ENCODE peak calls at places on chromosomes 4 and X, in five cellular contexts. M, U, G, F and V are unnamed samples.

GRCh38 chr4:2662598-2662997 is 93.5 kb downstream of the TNIP2 start:
- DNase-seq in M (peak; percentile 78), U (no peak), G (no peak), F (peak; percentile 98), V (peak; percentile 82)

GRCh38 chrX:10121787-10122186 is 35.0 kb upstream of the CLCN4 start:
- DNase-seq in M (no peak), U (no peak), G (no peak), F (no peak), V (no peak)

GRCh38 chr4:78477276-78477675 is 74.3 kb upstream of the ANXA3 start:
- DNase-seq in M (peak; percentile 31), U (no peak), G (no peak), F (peak; percentile 91), V (peak; percentile 87)

GRCh38 chr4:71553605-71554004 is 214.8 kb downstream of the SLC4A4 start:
- DNase-seq in M (no peak), U (no peak), G (no peak), F (peak; percentile 45), V (peak; percentile 59)

GRCh38 chr4:152100378-152101201 is 339.8 kb upstream of the GATB start:
- DNase-seq in M (no peak), U (no peak), G (no peak), F (no peak), V (peak; percentile 79)

GRCh38 chr4:18914182-18914581 is 892.6 kb upstream of the LCORL start:
- DNase-seq in M (no peak), U (no peak), G (no peak), F (no peak), V (peak; percentile 48)

GRCh38 chr4:102825261-102826071 is 1.9 kb downstream of the UBE2D3 start:
- DNase-seq in M (peak; percentile 49), U (peak; percentile 56), G (no peak), F (peak; percentile 83), V (peak; percentile 74)

GRCh38 chr4:126563389-126563788 is 1069.4 kb upstream of the INTU start:
- DNase-seq in M (no peak), U (no peak), G (no peak), F (no peak), V (no peak)

GRCh38 chr4:77617203-77617602 is 11.6 kb downstream of the CXCL13 start:
- DNase-seq in M (no peak), U (no peak), G (no peak), F (peak; percentile 56), V (peak; percentile 96)

GRCh38 chrX:629230-630006 is 1.2 kb upstream of the SHOX start:
- DNase-seq in M (no peak), U (peak; percentile 27), G (no peak), F (no peak), V (no peak)

GRCh38 chr4:71677568-71677967 is 106.3 kb downstream of the GC start:
- DNase-seq in M (no peak), U (no peak), G (no peak), F (no peak), V (no peak)

GRCh38 chr4:5220028-5220427 is 168.7 kb downstream of the STK32B start:
- DNase-seq in M (no peak), U (no peak), G (no peak), F (no peak), V (peak; percentile 1)

GRCh38 chr4:1043658-1044468 is 32.4 kb downstream of the FGFRL1 start:
- DNase-seq in M (peak; percentile 92), U (peak; percentile 30), G (peak; percentile 99), F (peak; percentile 100), V (peak; percentile 98)
- H3K4me3 ChIP-seq in M (no peak overlapping the region), U (no peak overlapping the region), G (no peak overlapping the region), F (peak overlapping the region; percentile 9), V (no peak overlapping the region)

GRCh38 chrX:145405012-145405411 is 157.7 kb downstream of the SPANXN1 start:
- DNase-seq in M (no peak), U (no peak), G (no peak), F (peak; percentile 33), V (peak; percentile 36)
- TF ChIP-seq CTCF in M (peak; percentile 28), U (peak; percentile 74), G (peak; percentile 55), F (peak; percentile 62), V (peak; percentile 47)

DNA sequence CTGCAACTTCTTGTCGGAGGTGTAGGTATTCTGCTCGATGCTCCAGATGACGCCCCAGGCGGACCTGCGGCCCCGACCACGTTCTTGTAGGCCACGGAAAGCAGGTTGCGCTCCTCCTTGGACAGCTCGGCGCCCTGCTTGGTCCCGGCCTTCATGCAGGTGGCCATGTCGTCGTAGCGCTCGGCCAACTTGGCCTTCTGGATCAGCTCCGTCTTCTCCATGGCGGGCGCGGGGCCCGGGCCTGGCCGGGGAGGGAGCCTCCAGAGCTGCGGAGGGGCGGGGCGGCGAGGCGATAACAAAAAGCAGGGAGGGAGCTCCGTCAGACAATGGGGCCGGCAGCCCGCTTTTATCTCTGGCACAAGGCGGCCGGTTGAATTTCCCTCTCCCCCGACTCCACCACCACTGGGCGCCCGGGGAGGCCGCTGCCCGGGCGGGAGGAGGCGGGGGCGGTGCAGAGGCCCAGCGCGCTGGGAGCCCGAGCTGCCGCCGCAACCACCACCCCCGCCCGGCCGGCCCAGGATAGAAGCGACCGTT is 28.3 kb upstream of the DRP2 start:
- DNase-seq in M (no peak), U (no peak), G (no peak), F (peak; percentile 3), V (peak; percentile 3)
- H3K4me3 ChIP-seq in M (no peak overlapping the region), U (no peak overlapping the region), G (no peak overlapping the region), F (peak overlapping the region; percentile 12), V (no peak overlapping the region)

GRCh38 chrX:139967300-139967699 is 2.0 kb upstream of the CXorf66 start:
- DNase-seq in M (no peak), U (peak; percentile 54), G (no peak), F (peak; percentile 2), V (peak; percentile 0)
- TF ChIP-seq CTCF in M (peak; percentile 38), U (peak; percentile 22), G (no peak), F (peak; percentile 39), V (peak; percentile 29)